ENCODE peak calls at places on chromosomes 7 and 10, in nine cellular contexts. U is body of pancreas; L is neural crest cell; F is NB4; Z is HL-60; A is foreskin fibroblast; X is omental fat pad; G is astrocyte of the spinal cord; V is CD8-positive, alpha-beta T cell. T is an unnamed sample.

GRCh38 chr10:44045020-44045419 is 339.9 kb downstream of the CXCL12 start:
- DNase-seq in U (no peak), L (no peak), F (no peak), Z (no peak), A (peak; percentile 72), X (no peak), G (no peak), V (no peak), T (no peak)

GRCh38 chr10:57657164-57657765 is 610.4 kb downstream of the IPMK start:
- DNase-seq in U (peak; percentile 64), L (peak; percentile 48), F (peak; percentile 69), Z (peak; percentile 34), A (peak; percentile 67), X (no peak), G (peak; percentile 68), V (no peak), T (peak; percentile 40)

GRCh38 chr10:44383749-44384600 is 922 bp downstream of the CXCL12 start:
- DNase-seq in U (peak; percentile 56), L (no peak), F (no peak), Z (no peak), A (peak; percentile 53), X (no peak), G (peak; percentile 39), V (no peak), T (no peak)

GRCh38 chr7:13821152-13821787 is 168.2 kb downstream of the ETV1 start:
- DNase-seq in U (no peak), L (no peak), F (no peak), Z (no peak), A (peak; percentile 79), X (no peak), G (peak; percentile 70), V (no peak), T (no peak)

GRCh38 chr10:43394868-43395267 is 14.1 kb downstream of the HNRNPF start:
- DNase-seq in U (no peak), L (no peak), F (no peak), Z (no peak), A (no peak), X (no peak), G (no peak), V (no peak), T (no peak)

GRCh38 chr7:13467111-13467547 is 522.3 kb downstream of the ETV1 start:
- DNase-seq in U (no peak), L (no peak), F (no peak), Z (no peak), A (peak; percentile 45), X (no peak), G (no peak), V (no peak), T (no peak)

GRCh38 chr7:158495780-158496179 is 91.8 kb downstream of the PTPRN2 start:
- DNase-seq in U (peak; percentile 41), L (peak; percentile 23), F (peak; percentile 82), Z (peak; percentile 20), A (peak; percentile 6), X (no peak), G (no peak), V (no peak), T (peak; percentile 39)

GRCh38 chr10:12418000-12418399 is 68.7 kb downstream of the CAMK1D start:
- DNase-seq in U (peak; percentile 18), L (no peak), F (no peak), Z (no peak), A (peak; percentile 45), X (no peak), G (peak; percentile 36), V (no peak), T (no peak)

GRCh38 chr10:3668276-3668960 is 116.6 kb downstream of the KLF6 start:
- DNase-seq in U (peak; percentile 76), L (no peak), F (peak; percentile 56), Z (peak; percentile 20), A (peak; percentile 9), X (no peak), G (peak; percentile 40), V (peak; percentile 82), T (no peak)

GRCh38 chr7:95276114-95276513 is 48.2 kb downstream of the PON1 start:
- DNase-seq in U (peak; percentile 10), L (no peak), F (no peak), Z (no peak), A (no peak), X (no peak), G (no peak), V (no peak), T (no peak)

GRCh38 chr10:58177362-58177947 is 90.2 kb downstream of the IPMK start:
- DNase-seq in U (no peak), L (no peak), F (peak; percentile 41), Z (no peak), A (peak; percentile 28), X (no peak), G (peak; percentile 49), V (no peak), T (peak; percentile 24)

GRCh38 chr7:44325181-44325671 is at the start of gene CAMK2B:
- DNase-seq in U (no peak), L (no peak), F (no peak), Z (no peak), A (no peak), X (no peak), G (no peak), V (no peak), T (no peak)

GRCh38 chr10:12638103-12638502 is 288.8 kb downstream of the CAMK1D start:
- DNase-seq in U (peak; percentile 49), L (no peak), F (peak; percentile 0), Z (no peak), A (peak; percentile 40), X (no peak), G (peak; percentile 47), V (no peak), T (no peak)

GRCh38 chr7:51276967-51277366 is 39.6 kb downstream of the COBL start:
- DNase-seq in U (no peak), L (no peak), F (no peak), Z (no peak), A (no peak), X (no peak), G (no peak), V (no peak), T (no peak)

GRCh38 chr7:3162286-3162685 is 118.6 kb upstream of the CARD11 start:
- DNase-seq in U (no peak), L (no peak), F (peak; percentile 72), Z (no peak), A (no peak), X (no peak), G (peak; percentile 17), V (no peak), T (no peak)
- TF ChIP-seq CTCF in U (no peak), L (no peak), F (peak; percentile 59), Z (no peak), A (no peak), X (no peak), G (no peak), V (no peak), T (no peak)

GRCh38 chr10:121058082-121058481 is 206.9 kb downstream of the WDR11 start:
- DNase-seq in U (no peak), L (no peak), F (no peak), Z (no peak), A (no peak), X (no peak), G (no peak), V (no peak), T (no peak)
- TF ChIP-seq CTCF in U (no peak), L (no peak), F (no peak), Z (no peak), A (no peak), X (no peak), G (no peak), V (no peak), T (no peak)

GRCh38 chr10:103478671-103479070 is 369 bp downstream of the CALHM3 start:
- DNase-seq in U (no peak), L (no peak), F (no peak), Z (no peak), A (no peak), X (no peak), G (no peak), V (no peak), T (no peak)

GRCh38 chr10:103479135-103479534 is at the start of gene CALHM3:
- DNase-seq in U (no peak), L (no peak), F (peak; percentile 65), Z (no peak), A (peak; percentile 37), X (no peak), G (no peak), V (no peak), T (no peak)

GRCh38 chr10:103475437-103475836 is 3.6 kb downstream of the CALHM3 start:
- DNase-seq in U (no peak), L (no peak), F (no peak), Z (no peak), A (no peak), X (no peak), G (no peak), V (no peak), T (no peak)

GRCh38 chr10:103474077-103474476 is 5.0 kb downstream of the CALHM3 start:
- DNase-seq in U (no peak), L (no peak), F (no peak), Z (no peak), A (no peak), X (no peak), G (no peak), V (no peak), T (no peak)

DNA sequence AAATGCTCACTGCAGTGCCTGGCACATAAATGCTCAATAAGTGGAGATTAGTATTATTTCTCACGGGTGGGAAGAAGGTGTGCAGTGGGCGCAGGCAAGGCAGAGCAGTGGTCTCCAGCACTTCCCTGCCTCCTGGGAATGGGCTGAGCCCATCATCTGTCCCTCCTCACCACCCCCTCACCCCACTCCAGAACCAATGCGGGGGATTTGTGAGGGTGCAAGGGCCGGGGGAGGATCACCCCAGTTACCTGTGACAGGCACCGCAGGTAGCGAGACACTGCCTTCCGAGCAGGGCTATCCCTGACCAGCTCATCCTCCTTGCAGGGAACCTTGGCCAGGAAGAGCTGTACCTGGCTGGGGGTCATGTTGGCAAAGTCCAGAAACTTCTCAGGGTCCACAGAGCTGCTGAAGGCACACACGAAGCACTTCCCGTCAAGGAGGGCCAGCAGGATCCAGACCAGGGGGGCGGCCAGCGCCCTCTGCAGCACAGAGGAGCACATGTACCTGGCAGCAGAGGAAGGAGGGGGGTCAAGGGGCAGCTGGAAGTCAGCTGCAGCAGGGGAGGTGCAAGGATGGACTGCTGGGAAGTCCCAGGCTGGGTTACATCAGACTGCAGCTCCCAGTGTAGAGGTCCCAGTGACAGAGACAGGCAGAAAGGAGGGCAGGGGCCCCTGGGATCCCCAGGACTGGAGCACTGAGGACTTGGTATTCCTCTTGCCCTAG is 2.8 kb downstream of the CALHM3 start:
- DNase-seq in U (no peak), L (no peak), F (peak; percentile 60), Z (peak; percentile 16), A (no peak), X (no peak), G (no peak), V (no peak), T (peak; percentile 75)
- TF ChIP-seq CTCF in U (no peak), L (no peak), F (peak; percentile 46), Z (no peak), A (peak; percentile 12), X (no peak), G (peak; percentile 9), V (no peak), T (peak; percentile 66)

DNA sequence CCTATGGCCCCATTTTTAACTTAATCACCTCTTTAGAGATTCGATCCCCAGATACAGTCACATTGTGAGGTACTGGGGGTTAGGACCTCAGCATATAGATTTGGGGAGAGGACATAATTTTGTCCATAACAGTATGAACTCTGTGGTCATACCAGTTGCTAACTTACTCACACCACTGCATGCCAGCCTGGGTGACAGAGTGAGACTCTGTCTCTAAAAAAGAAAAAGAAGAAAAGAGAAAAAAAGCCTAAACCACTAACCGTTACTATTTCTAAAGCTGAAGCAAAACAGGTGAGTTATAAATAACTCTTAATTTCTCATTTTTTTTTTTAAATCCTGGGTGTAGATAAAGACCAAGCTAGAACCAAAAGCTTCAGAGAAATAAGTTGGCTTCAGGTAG is 155.1 kb upstream of the AUTS2 start:
- DNase-seq in U (no peak), L (no peak), F (no peak), Z (no peak), A (no peak), X (no peak), G (no peak), V (no peak), T (no peak)
- TF ChIP-seq CTCF in U (no peak), L (no peak), F (no peak), Z (no peak), A (no peak), X (no peak), G (no peak), V (no peak), T (no peak)